ENCODE peak calls at places on chromosomes 6 and 20, in ten cellular contexts. C is GM12865; R is bronchial epithelial cell; T is AG04450; Z is CD4-positive, alpha-beta T cell; M is choroid plexus epithelial cell; D is tibial nerve; A is Calu3; V is lung; L is sigmoid colon. Q is an unnamed sample.

GRCh38 chr20:10728873-10729670 is 55.3 kb upstream of the JAG1 start:
- DNase-seq in C (no peak), R (peak), T (no peak), Z (no peak), M (no peak), D (no peak), A (no peak), V (no peak), L (no peak), Q (no peak)

GRCh38 chr6:106381871-106382270 is 21.4 kb downstream of the CRYBG1 start:
- DNase-seq in C (peak), R (peak), T (no peak), Z (no peak), M (no peak), D (no peak), A (peak), V (no peak), L (no peak), Q (no peak)

GRCh38 chr20:33667245-33668086 is 723 bp downstream of the ACTL10 start:
- DNase-seq in C (peak), R (peak), T (no peak), Z (peak), M (peak), D (no peak), A (peak), V (no peak), L (peak), Q (peak)

GRCh38 chr20:47557218-47557617 is 55.5 kb downstream of the NCOA3 start:
- DNase-seq in C (no peak), R (no peak), T (no peak), Z (no peak), M (no peak), D (no peak), A (no peak), V (no peak), L (no peak), Q (no peak)

GRCh38 chr6:119749341-119749740 is 399.8 kb upstream of the MAN1A1 start:
- DNase-seq in C (no peak), R (no peak), T (no peak), Z (no peak), M (no peak), D (no peak), A (no peak), V (no peak), L (no peak), Q (no peak)

GRCh38 chr6:126812651-126813050 is 305.8 kb upstream of the RSPO3 start:
- DNase-seq in C (no peak), R (no peak), T (no peak), Z (no peak), M (peak), D (no peak), A (no peak), V (no peak), L (no peak), Q (no peak)

GRCh38 chr20:46741924-46742692 is 32.7 kb downstream of the SLC2A10 start:
- DNase-seq in C (no peak), R (no peak), T (no peak), Z (no peak), M (no peak), D (no peak), A (peak), V (no peak), L (no peak), Q (no peak)

GRCh38 chr6:35294308-35294945 is 3.2 kb upstream of the DEF6 start:
- DNase-seq in C (peak), R (peak), T (no peak), Z (peak), M (peak), D (no peak), A (peak), V (peak), L (peak), Q (peak)

GRCh38 chr20:56458227-56458821 is 10.1 kb upstream of the RTF2 start:
- DNase-seq in C (no peak), R (no peak), T (no peak), Z (no peak), M (no peak), D (no peak), A (no peak), V (no peak), L (no peak), Q (no peak)

GRCh38 chr6:136547336-136547735 is 2.9 kb downstream of the MAP7 start:
- DNase-seq in C (peak), R (peak), T (no peak), Z (no peak), M (peak), D (no peak), A (no peak), V (no peak), L (no peak), Q (no peak)

GRCh38 chr20:12455152-12455551 is 537.5 kb downstream of the BTBD3 start:
- DNase-seq in C (no peak), R (no peak), T (no peak), Z (no peak), M (no peak), D (no peak), A (no peak), V (no peak), L (no peak), Q (no peak)

GRCh38 chr6:165184192-165184979 is 125.0 kb downstream of the C6orf118 start:
- DNase-seq in C (no peak), R (no peak), T (no peak), Z (no peak), M (no peak), D (no peak), A (no peak), V (no peak), L (no peak), Q (no peak)

GRCh38 chr6:9482030-9482731 is 932.7 kb downstream of the TFAP2A start:
- DNase-seq in C (no peak), R (peak), T (peak), Z (no peak), M (peak), D (no peak), A (peak), V (no peak), L (no peak), Q (no peak)

GRCh38 chr20:62735331-62735821 is 26.7 kb downstream of the NTSR1 start:
- DNase-seq in C (no peak), R (no peak), T (no peak), Z (no peak), M (no peak), D (no peak), A (no peak), V (no peak), L (no peak), Q (no peak)

GRCh38 chr6:28090902-28091586 is 10.7 kb downstream of the ZNF165 start:
- DNase-seq in C (no peak), R (no peak), T (no peak), Z (no peak), M (no peak), D (no peak), A (no peak), V (no peak), L (no peak), Q (no peak)

GRCh38 chr6:36489426-36489825 is 46.6 kb downstream of the KCTD20 start:
- DNase-seq in C (no peak), R (no peak), T (no peak), Z (no peak), M (no peak), D (no peak), A (no peak), V (no peak), L (no peak), Q (no peak)

GRCh38 chr6:28710466-28711191 is 184.9 kb downstream of the GPX5 start:
- DNase-seq in C (peak), R (peak), T (no peak), Z (no peak), M (peak), D (no peak), A (no peak), V (no peak), L (no peak), Q (no peak)

GRCh38 chr20:62936996-62937352 is 973 bp upstream of the GID8 start:
- DNase-seq in C (peak), R (peak), T (peak), Z (no peak), M (peak), D (no peak), A (no peak), V (no peak), L (no peak), Q (no peak)

GRCh38 chr20:60803335-60804070 is 448.6 kb upstream of the CDH4 start:
- DNase-seq in C (no peak), R (no peak), T (no peak), Z (no peak), M (no peak), D (no peak), A (no peak), V (no peak), L (no peak), Q (no peak)

GRCh38 chr20:10864076-10864672 is 190.4 kb upstream of the JAG1 start:
- DNase-seq in C (no peak), R (peak), T (no peak), Z (no peak), M (peak), D (peak), A (peak), V (peak), L (no peak), Q (no peak)

GRCh38 chr6:168640738-168641137 is 199.8 kb downstream of the SMOC2 start:
- DNase-seq in C (no peak), R (no peak), T (no peak), Z (no peak), M (peak), D (no peak), A (no peak), V (no peak), L (peak), Q (no peak)

GRCh38 chr6:132190097-132190814 is 211.0 kb downstream of the MOXD1 start:
- DNase-seq in C (peak), R (no peak), T (no peak), Z (no peak), M (peak), D (no peak), A (no peak), V (no peak), L (no peak), Q (peak)

GRCh38 chr20:44159125-44159524 is 27.9 kb downstream of the JPH2 start:
- DNase-seq in C (no peak), R (no peak), T (no peak), Z (no peak), M (no peak), D (no peak), A (no peak), V (no peak), L (no peak), Q (no peak)

GRCh38 chr20:44157061-44157460 is 29.9 kb downstream of the JPH2 start:
- DNase-seq in C (no peak), R (no peak), T (no peak), Z (no peak), M (no peak), D (no peak), A (no peak), V (no peak), L (peak), Q (no peak)

GRCh38 chr20:44151621-44152416 is 35.2 kb downstream of the JPH2 start:
- DNase-seq in C (no peak), R (peak), T (no peak), Z (no peak), M (no peak), D (no peak), A (peak), V (no peak), L (peak), Q (no peak)

GRCh38 chr20:44153636-44154043 is 33.3 kb downstream of the JPH2 start:
- DNase-seq in C (no peak), R (no peak), T (no peak), Z (peak), M (no peak), D (no peak), A (no peak), V (no peak), L (peak), Q (no peak)

DNA sequence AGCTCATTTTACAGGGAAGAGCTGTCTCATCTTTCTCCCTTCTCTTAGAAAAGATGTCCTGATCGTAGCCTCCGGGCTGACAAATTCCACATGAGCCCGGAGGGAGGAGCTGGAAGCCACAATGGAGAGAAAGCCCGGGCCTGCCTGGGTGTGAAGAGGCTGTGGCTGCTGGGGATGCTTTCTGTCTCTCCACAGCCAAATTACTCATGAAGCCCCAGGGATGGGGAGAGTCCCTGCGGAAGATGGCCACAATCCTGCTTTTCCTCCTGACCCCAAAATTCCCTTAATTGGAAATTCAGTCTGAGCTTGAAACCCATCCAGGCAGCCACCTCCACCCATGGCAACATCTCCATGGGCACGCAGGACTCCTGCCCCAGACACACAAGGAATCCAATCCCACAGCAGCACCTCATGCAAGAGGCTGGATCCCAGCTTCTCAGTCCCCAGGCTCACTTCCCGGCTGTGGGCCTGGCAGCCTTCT is 32.4 kb downstream of the JPH2 start:
- DNase-seq in C (no peak), R (no peak), T (no peak), Z (no peak), M (no peak), D (no peak), A (no peak), V (no peak), L (peak), Q (no peak)
- TF ChIP-seq CTCF in C (no peak), R (no peak), T (no peak), Z (no peak), M (no peak), D (no peak), A (no peak), V (no peak), L (no peak), Q (no peak)

GRCh38 chr20:3330046-3330741 is 77.3 kb downstream of the DNAAF9 start:
- DNase-seq in C (no peak), R (no peak), T (no peak), Z (no peak), M (peak), D (no peak), A (no peak), V (no peak), L (no peak), Q (no peak)
- TF ChIP-seq CTCF in C (no peak), R (no peak), T (peak), Z (no peak), M (peak), D (no peak), A (no peak), V (no peak), L (no peak), Q (no peak)

DNA sequence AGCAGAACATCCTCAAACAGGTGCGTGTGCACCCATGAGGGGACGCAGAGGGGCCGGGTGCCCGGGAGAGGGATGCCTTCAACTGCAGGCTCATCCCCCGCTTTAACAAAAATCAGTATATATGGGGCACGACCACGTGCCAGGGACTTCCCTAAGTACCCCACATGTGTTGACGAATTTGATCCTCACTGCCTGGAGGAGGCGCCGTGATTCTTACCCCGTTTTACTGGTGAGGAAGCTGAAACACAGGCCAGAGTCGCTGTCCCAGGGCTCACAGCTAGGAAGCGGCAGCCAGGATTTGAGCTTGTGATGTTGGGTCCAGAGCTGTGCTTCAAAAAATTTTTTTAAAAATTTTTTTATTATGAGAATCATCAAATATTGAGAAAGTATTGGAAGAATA is 44.8 kb downstream of the ITPR3 start:
- DNase-seq in C (no peak), R (no peak), T (no peak), Z (no peak), M (no peak), D (no peak), A (no peak), V (no peak), L (no peak), Q (no peak)
- TF ChIP-seq CTCF in C (no peak), R (no peak), T (no peak), Z (no peak), M (no peak), D (no peak), A (no peak), V (no peak), L (no peak), Q (no peak)

DNA sequence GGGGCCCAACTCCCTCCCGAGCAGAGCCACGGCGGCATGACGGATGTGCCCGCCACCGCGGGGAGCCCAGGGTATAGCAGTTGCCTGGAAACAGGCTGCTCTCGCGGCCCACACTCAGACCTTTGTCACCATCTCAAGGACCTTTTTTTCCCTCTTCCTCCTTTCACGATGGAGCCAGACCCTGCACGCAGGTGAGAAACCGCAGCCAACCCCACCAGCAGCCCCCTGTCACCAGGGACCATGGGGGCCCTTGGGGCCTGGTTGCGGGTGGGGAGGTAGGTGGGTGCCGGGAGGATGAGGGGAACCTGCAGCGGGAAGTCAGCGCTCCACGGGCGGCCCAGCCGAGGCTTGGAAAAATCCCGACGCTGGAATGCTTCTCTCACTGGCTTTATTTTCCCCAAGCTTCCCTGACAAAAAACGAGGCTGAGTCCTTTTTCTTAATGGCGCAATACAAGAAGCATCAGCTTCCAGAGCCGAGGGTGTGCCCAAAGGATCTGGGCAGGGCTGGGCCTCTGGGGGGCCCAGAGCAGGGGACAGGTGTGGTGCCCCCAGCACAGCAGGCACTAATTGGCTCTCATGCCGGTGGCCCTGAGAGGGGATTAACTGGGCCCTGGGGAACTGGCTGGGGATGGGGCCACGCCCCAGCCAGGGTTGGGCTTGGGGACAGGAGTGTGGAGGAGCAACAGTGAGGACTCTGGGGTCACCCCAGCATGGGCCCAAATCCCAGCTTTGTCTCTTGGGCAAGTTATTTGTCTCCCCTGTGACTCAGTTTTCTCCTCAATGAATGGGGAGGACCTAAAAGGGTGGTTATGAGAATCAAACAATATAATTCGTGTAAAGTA is 23.9 kb downstream of the NOL4L start:
- DNase-seq in C (no peak), R (no peak), T (no peak), Z (no peak), M (peak), D (no peak), A (no peak), V (no peak), L (no peak), Q (no peak)
- TF ChIP-seq CTCF in C (no peak), R (no peak), T (no peak), Z (no peak), M (no peak), D (no peak), A (no peak), V (no peak), L (no peak), Q (no peak)

GRCh38 chr6:30685157-30685976 is 1.1 kb downstream of the PPP1R18 start:
- DNase-seq in C (peak), R (no peak), T (no peak), Z (no peak), M (no peak), D (no peak), A (no peak), V (no peak), L (peak), Q (no peak)
- TF ChIP-seq CTCF in C (peak), R (peak), T (peak), Z (no peak), M (peak), D (no peak), A (no peak), V (no peak), L (no peak), Q (peak)

DNA sequence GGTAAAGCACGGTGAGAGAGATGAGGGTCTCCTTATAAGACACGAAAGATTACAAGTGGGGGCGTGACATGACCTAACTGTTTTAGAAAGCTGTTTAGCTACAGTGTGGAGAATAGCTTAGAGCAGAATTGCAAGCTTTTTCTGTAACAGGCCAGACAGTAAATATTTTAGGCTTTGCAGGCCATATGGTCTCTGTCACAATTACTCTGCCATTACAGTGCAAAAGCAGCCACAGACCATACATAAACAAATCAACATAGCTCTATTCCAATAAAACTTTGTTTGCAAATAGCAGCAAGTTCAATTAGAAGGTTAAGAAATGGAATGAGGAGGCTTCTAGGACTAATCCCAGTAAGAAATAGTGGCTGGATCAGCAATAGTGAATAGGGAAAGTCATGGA is 16.8 kb downstream of the PGM3 start:
- DNase-seq in C (no peak), R (no peak), T (no peak), Z (no peak), M (no peak), D (no peak), A (no peak), V (no peak), L (no peak), Q (no peak)
- TF ChIP-seq CTCF in C (no peak), R (no peak), T (no peak), Z (no peak), M (no peak), D (no peak), A (no peak), V (no peak), L (no peak), Q (no peak)

GRCh38 chr6:41073203-41073967 is 611 bp downstream of the NFYA start:
- DNase-seq in C (peak), R (peak), T (no peak), Z (peak), M (peak), D (peak), A (peak), V (peak), L (peak), Q (peak)
- TF ChIP-seq CTCF in C (peak), R (peak), T (peak), Z (peak), M (no peak), D (peak), A (peak), V (no peak), L (peak), Q (peak)

GRCh38 chr6:3350252-3350826 is 91.6 kb downstream of the PSMG4 start:
- DNase-seq in C (no peak), R (no peak), T (no peak), Z (no peak), M (no peak), D (no peak), A (no peak), V (no peak), L (peak), Q (no peak)

GRCh38 chr6:3351837-3352524 is 93.2 kb downstream of the PSMG4 start:
- DNase-seq in C (no peak), R (no peak), T (no peak), Z (no peak), M (no peak), D (no peak), A (no peak), V (no peak), L (peak), Q (no peak)

GRCh38 chr6:3349388-3350251 is 90.9 kb downstream of the PSMG4 start:
- DNase-seq in C (no peak), R (no peak), T (no peak), Z (no peak), M (no peak), D (no peak), A (no peak), V (no peak), L (peak), Q (no peak)

GRCh38 chr6:3352678-3353077 is 93.9 kb downstream of the PSMG4 start:
- DNase-seq in C (no peak), R (no peak), T (no peak), Z (no peak), M (no peak), D (no peak), A (no peak), V (no peak), L (peak), Q (no peak)

GRCh38 chr6:3351105-3351676 is 92.4 kb downstream of the PSMG4 start:
- DNase-seq in C (no peak), R (no peak), T (no peak), Z (no peak), M (no peak), D (no peak), A (no peak), V (no peak), L (peak), Q (no peak)
- TF ChIP-seq CTCF in C (no peak), R (no peak), T (no peak), Z (no peak), M (no peak), D (no peak), A (no peak), V (no peak), L (no peak), Q (no peak)

Q was measured in GM10248.